ENCODE peak calls at places on chromosomes 5 and 9, in nine cellular contexts. S, I, X, R, C, T, L, Z and H are unnamed samples.

GRCh38 chr9:37746448-37747270 is 6.9 kb upstream of the TRMT10B start:
- ATAC-seq in T (no peak), C (no peak), Z (no peak), S (no peak), R (no peak), X (no peak), I (no peak), L (no peak), H (no peak)

GRCh38 chr5:102789469-102789868 is 34.4 kb downstream of the PAM start:
- ATAC-seq in R (no peak), L (no peak), S (no peak), I (peak), X (no peak), Z (no peak), T (no peak), C (no peak), H (no peak)

GRCh38 chr5:43543434-43543833 is 13.4 kb downstream of the PAIP1 start:
- ATAC-seq in X (no peak), L (no peak), C (no peak), R (no peak), T (no peak), Z (no peak), I (no peak), S (no peak), H (no peak)

GRCh38 chr9:136060671-136061371 is 34.3 kb downstream of the NACC2 start:
- ATAC-seq in I (no peak), R (no peak), C (no peak), Z (no peak), S (no peak), X (no peak), L (no peak), T (no peak), H (no peak)

GRCh38 chr9:131700765-131701433 is 39.0 kb downstream of the RAPGEF1 start:
- ATAC-seq in L (no peak), S (no peak), C (peak), Z (no peak), I (no peak), X (no peak), T (no peak), R (peak), H (no peak)

GRCh38 chr5:59622848-59623247 is 270.7 kb downstream of the PDE4D start:
- ATAC-seq in X (no peak), C (no peak), S (no peak), T (no peak), Z (no peak), R (no peak), L (no peak), I (no peak), H (no peak)

GRCh38 chr5:168578006-168578405 is 1.2 kb downstream of the PANK3 start:
- ATAC-seq in T (no peak), Z (no peak), L (no peak), C (no peak), I (no peak), X (peak), S (no peak), R (no peak), H (no peak)

GRCh38 chr5:151596839-151597539 is 5.9 kb upstream of the FAT2 start:
- ATAC-seq in X (no peak), L (no peak), I (no peak), T (no peak), C (no peak), S (peak), R (peak), Z (no peak), H (no peak)

GRCh38 chr5:143147918-143148317 is 255.6 kb downstream of the NR3C1 start:
- ATAC-seq in S (no peak), T (no peak), X (no peak), Z (no peak), I (no peak), C (no peak), R (no peak), L (peak), H (no peak)

GRCh38 chr5:100758780-100759179 is 144.3 kb downstream of the ST8SIA4 start:
- ATAC-seq in X (no peak), C (no peak), S (no peak), R (no peak), T (no peak), I (no peak), Z (no peak), L (no peak), H (no peak)

GRCh38 chr5:41415242-41415641 is 95.2 kb downstream of the PLCXD3 start:
- ATAC-seq in Z (no peak), S (no peak), I (no peak), L (no peak), C (no peak), X (no peak), T (no peak), R (no peak), H (no peak)

GRCh38 chr5:96584712-96585111 is 77.5 kb upstream of the CAST start:
- ATAC-seq in T (peak), X (no peak), C (no peak), I (peak), L (peak), Z (no peak), S (no peak), R (no peak), H (no peak)

GRCh38 chr5:116947691-116948528 is 373.3 kb upstream of the SEMA6A start:
- ATAC-seq in S (peak), X (peak), R (peak), C (peak), T (peak), I (peak), L (peak), Z (peak), H (peak)

GRCh38 chr5:127706691-127707090 is 3.5 kb downstream of the CCDC192 start:
- ATAC-seq in S (no peak), L (no peak), R (no peak), T (no peak), I (no peak), C (no peak), X (no peak), Z (no peak), H (no peak)